ENCODE peak calls at places on chromosomes 2 and 18, in ten cellular contexts. One of them, this sample, is unnamed. For H3K4me1, the result is how much of the 10 kb centered on the place peaks cover.

GRCh38 chr2:142974288-142975024 is 97.0 kb downstream of the KYNU start:
- DNase-seq in aorta: no peak
- DNase-seq in adrenal gland: no peak
- DNase-seq in HAP-1: peak
- DNase-seq in lower lobe of right lung: no peak
- DNase-seq in transverse colon: no peak
- DNase-seq in tibial artery: no peak
- DNase-seq in right lobe of liver: no peak
- DNase-seq in pancreas: no peak
- DNase-seq in SJSA1: peak
- DNase-seq in this sample: peak

GRCh38 chr18:35205199-35205712 is 35.6 kb upstream of the ZNF397 start:
- DNase-seq in aorta: no peak
- DNase-seq in pancreas: no peak
- DNase-seq in tibial artery: no peak
- DNase-seq in transverse colon: no peak
- DNase-seq in adrenal gland: no peak
- DNase-seq in right lobe of liver: no peak
- DNase-seq in HAP-1: no peak
- DNase-seq in lower lobe of right lung: no peak
- DNase-seq in SJSA1: no peak
- DNase-seq in this sample: no peak

GRCh38 chr2:102106133-102106556 is 36.4 kb upstream of the IL1R1 start:
- DNase-seq in transverse colon: no peak
- DNase-seq in lower lobe of right lung: no peak
- DNase-seq in pancreas: no peak
- DNase-seq in HAP-1: no peak
- DNase-seq in SJSA1: peak
- DNase-seq in tibial artery: no peak
- DNase-seq in aorta: no peak
- DNase-seq in adrenal gland: no peak
- DNase-seq in right lobe of liver: no peak
- DNase-seq in this sample: no peak

GRCh38 chr2:111930875-111931274 is 32.5 kb downstream of the MERTK start:
- DNase-seq in pancreas: no peak
- DNase-seq in tibial artery: no peak
- DNase-seq in HAP-1: no peak
- DNase-seq in adrenal gland: peak
- DNase-seq in SJSA1: no peak
- DNase-seq in aorta: no peak
- DNase-seq in transverse colon: no peak
- DNase-seq in right lobe of liver: no peak
- DNase-seq in lower lobe of right lung: no peak
- DNase-seq in this sample: no peak

GRCh38 chr2:239163306-239164070 is 237.3 kb downstream of the HDAC4 start:
- DNase-seq in right lobe of liver: peak
- DNase-seq in aorta: peak
- DNase-seq in tibial artery: peak
- DNase-seq in pancreas: peak
- DNase-seq in transverse colon: no peak
- DNase-seq in adrenal gland: no peak
- DNase-seq in SJSA1: no peak
- DNase-seq in HAP-1: no peak
- DNase-seq in lower lobe of right lung: peak
- DNase-seq in this sample: no peak

GRCh38 chr18:57854726-57855125 is 51.6 kb upstream of the ATP8B1 start:
- DNase-seq in aorta: no peak
- DNase-seq in pancreas: no peak
- DNase-seq in lower lobe of right lung: no peak
- DNase-seq in SJSA1: no peak
- DNase-seq in transverse colon: peak
- DNase-seq in right lobe of liver: no peak
- DNase-seq in HAP-1: no peak
- DNase-seq in tibial artery: no peak
- DNase-seq in adrenal gland: no peak
- DNase-seq in this sample: no peak

GRCh38 chr2:176768185-176768584 is 444.4 kb upstream of the HNRNPA3 start:
- DNase-seq in right lobe of liver: no peak
- DNase-seq in lower lobe of right lung: no peak
- DNase-seq in HAP-1: no peak
- DNase-seq in tibial artery: no peak
- DNase-seq in aorta: no peak
- DNase-seq in transverse colon: peak
- DNase-seq in pancreas: peak
- DNase-seq in adrenal gland: no peak
- DNase-seq in SJSA1: no peak
- DNase-seq in this sample: no peak

GRCh38 chr2:81260320-81260719 is 955.8 kb upstream of the LRRTM1 start:
- DNase-seq in pancreas: no peak
- DNase-seq in lower lobe of right lung: no peak
- DNase-seq in SJSA1: no peak
- DNase-seq in HAP-1: no peak
- DNase-seq in tibial artery: no peak
- DNase-seq in aorta: no peak
- DNase-seq in right lobe of liver: no peak
- DNase-seq in transverse colon: no peak
- DNase-seq in adrenal gland: no peak
- DNase-seq in this sample: no peak

GRCh38 chr2:120738786-120739771 is 3.4 kb downstream of the GLI2 start:
- DNase-seq in transverse colon: no peak
- DNase-seq in aorta: no peak
- DNase-seq in HAP-1: peak
- DNase-seq in right lobe of liver: no peak
- DNase-seq in pancreas: no peak
- DNase-seq in SJSA1: no peak
- DNase-seq in lower lobe of right lung: no peak
- DNase-seq in adrenal gland: no peak
- DNase-seq in tibial artery: peak
- DNase-seq in this sample: no peak

GRCh38 chr2:5730386-5730785 is 38.2 kb downstream of the SOX11 start:
- DNase-seq in SJSA1: no peak
- DNase-seq in right lobe of liver: no peak
- DNase-seq in lower lobe of right lung: no peak
- DNase-seq in aorta: no peak
- DNase-seq in tibial artery: no peak
- DNase-seq in pancreas: no peak
- DNase-seq in adrenal gland: no peak
- DNase-seq in transverse colon: no peak
- DNase-seq in HAP-1: no peak
- DNase-seq in this sample: no peak

GRCh38 chr2:23200460-23201113 is 184.4 kb upstream of the KLHL29 start:
- DNase-seq in SJSA1: no peak
- DNase-seq in pancreas: no peak
- DNase-seq in tibial artery: no peak
- DNase-seq in aorta: no peak
- DNase-seq in HAP-1: no peak
- DNase-seq in adrenal gland: no peak
- DNase-seq in lower lobe of right lung: no peak
- DNase-seq in right lobe of liver: no peak
- DNase-seq in transverse colon: no peak
- DNase-seq in this sample: no peak

GRCh38 chr2:149399934-149400615 is 69.7 kb downstream of the LYPD6 start:
- DNase-seq in right lobe of liver: no peak
- DNase-seq in HAP-1: no peak
- DNase-seq in transverse colon: no peak
- DNase-seq in aorta: no peak
- DNase-seq in pancreas: no peak
- DNase-seq in lower lobe of right lung: no peak
- DNase-seq in adrenal gland: no peak
- DNase-seq in SJSA1: no peak
- DNase-seq in tibial artery: no peak
- DNase-seq in this sample: no peak

GRCh38 chr18:6207941-6208340 is 206.8 kb downstream of the L3MBTL4 start:
- DNase-seq in tibial artery: no peak
- DNase-seq in aorta: no peak
- DNase-seq in SJSA1: no peak
- DNase-seq in pancreas: no peak
- DNase-seq in HAP-1: no peak
- DNase-seq in transverse colon: no peak
- DNase-seq in lower lobe of right lung: no peak
- DNase-seq in right lobe of liver: no peak
- DNase-seq in adrenal gland: no peak
- DNase-seq in this sample: no peak

GRCh38 chr2:236164201-236164982 is 3.8 kb downstream of the GBX2 start:
- DNase-seq in tibial artery: no peak
- DNase-seq in aorta: peak
- DNase-seq in adrenal gland: no peak
- DNase-seq in SJSA1: no peak
- DNase-seq in pancreas: no peak
- DNase-seq in right lobe of liver: no peak
- DNase-seq in HAP-1: no peak
- DNase-seq in transverse colon: no peak
- DNase-seq in lower lobe of right lung: no peak
- DNase-seq in this sample: no peak

GRCh38 chr2:18445412-18446320 is 114.8 kb downstream of the RDH14 start:
- DNase-seq in aorta: no peak
- DNase-seq in pancreas: no peak
- DNase-seq in right lobe of liver: no peak
- DNase-seq in lower lobe of right lung: no peak
- DNase-seq in HAP-1: no peak
- DNase-seq in transverse colon: no peak
- DNase-seq in adrenal gland: no peak
- DNase-seq in tibial artery: peak
- DNase-seq in SJSA1: no peak
- DNase-seq in this sample: no peak

GRCh38 chr2:85660725-85661124 is 7.3 kb downstream of the SFTPB start:
- DNase-seq in tibial artery: no peak
- DNase-seq in adrenal gland: no peak
- DNase-seq in pancreas: no peak
- DNase-seq in right lobe of liver: no peak
- DNase-seq in HAP-1: no peak
- DNase-seq in lower lobe of right lung: no peak
- DNase-seq in transverse colon: no peak
- DNase-seq in aorta: no peak
- DNase-seq in SJSA1: no peak
- DNase-seq in this sample: no peak

GRCh38 chr2:95316466-95317122 is 19.4 kb downstream of the KCNIP3 start:
- DNase-seq in tibial artery: no peak
- DNase-seq in right lobe of liver: no peak
- DNase-seq in transverse colon: no peak
- DNase-seq in aorta: no peak
- DNase-seq in SJSA1: no peak
- DNase-seq in adrenal gland: no peak
- DNase-seq in pancreas: no peak
- DNase-seq in HAP-1: no peak
- DNase-seq in lower lobe of right lung: no peak
- DNase-seq in this sample: no peak

GRCh38 chr2:129331638-129332037 is 647.8 kb upstream of the RAB6C start:
- DNase-seq in aorta: no peak
- DNase-seq in SJSA1: no peak
- DNase-seq in HAP-1: no peak
- DNase-seq in transverse colon: no peak
- DNase-seq in lower lobe of right lung: no peak
- DNase-seq in tibial artery: no peak
- DNase-seq in adrenal gland: no peak
- DNase-seq in right lobe of liver: no peak
- DNase-seq in pancreas: no peak
- DNase-seq in this sample: peak

DNA sequence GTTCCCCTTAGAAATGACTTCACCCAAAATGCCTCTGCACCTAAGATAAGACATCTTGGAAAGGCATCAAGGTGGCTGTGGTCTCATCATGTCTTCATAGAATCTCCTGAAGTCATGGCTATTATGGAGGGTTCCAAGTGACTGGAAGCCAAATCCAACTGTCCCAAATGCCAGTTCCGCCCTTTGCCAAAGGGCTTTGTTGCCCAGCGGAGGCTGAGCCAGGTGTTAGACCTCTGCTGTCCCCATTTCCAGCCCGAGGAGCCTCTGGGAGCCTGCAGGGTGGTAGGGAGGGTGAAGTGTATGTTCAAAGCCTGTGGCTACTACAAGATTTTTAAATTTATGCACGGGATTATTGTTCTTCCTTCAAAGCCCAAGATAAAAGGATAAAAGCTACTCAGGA is 25.7 kb downstream of the RHOB start:
- DNase-seq in aorta: no peak
- DNase-seq in adrenal gland: no peak
- DNase-seq in HAP-1: no peak
- DNase-seq in right lobe of liver: no peak
- DNase-seq in SJSA1: no peak
- DNase-seq in pancreas: no peak
- DNase-seq in lower lobe of right lung: no peak
- DNase-seq in tibial artery: peak
- DNase-seq in transverse colon: no peak
- DNase-seq in this sample: no peak
- H3K4me1 ChIP-seq in aorta: under half
- H3K4me1 ChIP-seq in adrenal gland: under half
- H3K4me1 ChIP-seq in HAP-1: under half
- H3K4me1 ChIP-seq in right lobe of liver: under half
- H3K4me1 ChIP-seq in SJSA1: under half
- H3K4me1 ChIP-seq in pancreas: under half
- H3K4me1 ChIP-seq in lower lobe of right lung: under half
- H3K4me1 ChIP-seq in tibial artery: under half
- H3K4me1 ChIP-seq in transverse colon: under half
- H3K4me1 ChIP-seq in this sample: under half

DNA sequence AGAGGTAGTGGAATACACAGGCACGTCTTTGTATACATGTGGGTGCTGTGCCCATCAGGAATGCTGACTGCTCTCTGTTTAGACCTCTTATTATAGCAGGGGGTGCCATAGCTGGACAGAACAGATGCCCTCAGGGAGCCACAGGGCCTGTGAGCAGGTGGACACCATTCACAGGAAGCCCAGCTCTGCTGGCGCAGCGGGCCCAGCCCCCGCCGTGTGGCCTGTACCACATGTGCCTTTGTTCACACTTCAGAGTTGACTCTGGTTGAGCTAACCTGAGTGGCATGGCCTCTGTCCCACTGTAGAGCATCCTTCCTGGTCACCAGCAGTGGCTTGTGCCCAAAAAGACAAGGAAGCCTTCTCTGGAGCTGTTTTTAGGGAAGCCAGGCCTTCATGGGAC is 730.9 kb upstream of the ID2 start:
- DNase-seq in SJSA1: no peak
- DNase-seq in aorta: no peak
- DNase-seq in HAP-1: no peak
- DNase-seq in right lobe of liver: no peak
- DNase-seq in adrenal gland: no peak
- DNase-seq in tibial artery: no peak
- DNase-seq in lower lobe of right lung: no peak
- DNase-seq in pancreas: no peak
- DNase-seq in transverse colon: no peak
- DNase-seq in this sample: no peak
- H3K4me1 ChIP-seq in SJSA1: under half
- H3K4me1 ChIP-seq in aorta: under half
- H3K4me1 ChIP-seq in HAP-1: under half
- H3K4me1 ChIP-seq in right lobe of liver: under half
- H3K4me1 ChIP-seq in adrenal gland: under half
- H3K4me1 ChIP-seq in tibial artery: under half
- H3K4me1 ChIP-seq in lower lobe of right lung: under half
- H3K4me1 ChIP-seq in pancreas: under half
- H3K4me1 ChIP-seq in transverse colon: under half
- H3K4me1 ChIP-seq in this sample: under half

GRCh38 chr2:3180082-3180908 is 197.3 kb downstream of the EIPR1 start:
- DNase-seq in aorta: peak
- DNase-seq in adrenal gland: no peak
- DNase-seq in pancreas: peak
- DNase-seq in transverse colon: no peak
- DNase-seq in SJSA1: no peak
- DNase-seq in right lobe of liver: no peak
- DNase-seq in tibial artery: no peak
- DNase-seq in lower lobe of right lung: no peak
- DNase-seq in HAP-1: no peak
- DNase-seq in this sample: no peak
- H3K4me1 ChIP-seq in aorta: under half
- H3K4me1 ChIP-seq in adrenal gland: under half
- H3K4me1 ChIP-seq in pancreas: under half
- H3K4me1 ChIP-seq in transverse colon: under half
- H3K4me1 ChIP-seq in SJSA1: under half
- H3K4me1 ChIP-seq in right lobe of liver: under half
- H3K4me1 ChIP-seq in tibial artery: under half
- H3K4me1 ChIP-seq in lower lobe of right lung: under half
- H3K4me1 ChIP-seq in HAP-1: under half
- H3K4me1 ChIP-seq in this sample: under half

GRCh38 chr18:62450546-62451395 is 72.1 kb upstream of the ZCCHC2 start:
- DNase-seq in tibial artery: peak
- DNase-seq in lower lobe of right lung: peak
- DNase-seq in transverse colon: no peak
- DNase-seq in pancreas: peak
- DNase-seq in HAP-1: no peak
- DNase-seq in aorta: peak
- DNase-seq in SJSA1: peak
- DNase-seq in adrenal gland: peak
- DNase-seq in right lobe of liver: peak
- DNase-seq in this sample: no peak
- H3K4me1 ChIP-seq in tibial artery: under half
- H3K4me1 ChIP-seq in lower lobe of right lung: under half
- H3K4me1 ChIP-seq in transverse colon: under half
- H3K4me1 ChIP-seq in pancreas: under half
- H3K4me1 ChIP-seq in HAP-1: under half
- H3K4me1 ChIP-seq in aorta: under half
- H3K4me1 ChIP-seq in SJSA1: under half
- H3K4me1 ChIP-seq in adrenal gland: under half
- H3K4me1 ChIP-seq in right lobe of liver: under half
- H3K4me1 ChIP-seq in this sample: under half

This sample was measured in NT2/D1.